ENCODE peak calls at places on chromosomes 16 and 17, in ten cellular contexts. One of them, this sample, is unnamed.

GRCh38 chr17:828761-829160 is 46.6 kb downstream of the MRM3 start:
- DNase-seq in fibroblast of lung: no peak
- DNase-seq in PC-3: no peak
- DNase-seq in BJ: no peak
- DNase-seq in GM23338: no peak
- DNase-seq in gastrocnemius medialis: no peak
- DNase-seq in cardiac muscle cell: no peak
- DNase-seq in esophagus squamous epithelium: no peak
- DNase-seq in sigmoid colon: no peak
- DNase-seq in AG10803: peak
- DNase-seq in this sample: no peak

GRCh38 chr17:44187131-44187899 is 543 bp downstream of the TMUB2 start:
- DNase-seq in AG10803: peak
- DNase-seq in GM23338: peak
- DNase-seq in BJ: no peak
- DNase-seq in fibroblast of lung: peak
- DNase-seq in PC-3: no peak
- DNase-seq in esophagus squamous epithelium: no peak
- DNase-seq in sigmoid colon: no peak
- DNase-seq in gastrocnemius medialis: no peak
- DNase-seq in cardiac muscle cell: peak
- DNase-seq in this sample: no peak

GRCh38 chr16:27698266-27698665 is 148.3 kb downstream of the KATNIP start:
- DNase-seq in PC-3: no peak
- DNase-seq in BJ: no peak
- DNase-seq in fibroblast of lung: no peak
- DNase-seq in GM23338: peak
- DNase-seq in esophagus squamous epithelium: no peak
- DNase-seq in gastrocnemius medialis: no peak
- DNase-seq in sigmoid colon: no peak
- DNase-seq in AG10803: no peak
- DNase-seq in cardiac muscle cell: no peak
- DNase-seq in this sample: no peak

GRCh38 chr17:48051278-48051677 is 3.1 kb downstream of the NFE2L1 start:
- DNase-seq in esophagus squamous epithelium: no peak
- DNase-seq in gastrocnemius medialis: peak
- DNase-seq in sigmoid colon: peak
- DNase-seq in BJ: no peak
- DNase-seq in AG10803: no peak
- DNase-seq in cardiac muscle cell: no peak
- DNase-seq in PC-3: no peak
- DNase-seq in fibroblast of lung: no peak
- DNase-seq in GM23338: no peak
- DNase-seq in this sample: no peak

GRCh38 chr16:2804728-2805127 is 6.5 kb downstream of the PRSS41 start:
- DNase-seq in cardiac muscle cell: no peak
- DNase-seq in GM23338: no peak
- DNase-seq in AG10803: no peak
- DNase-seq in PC-3: no peak
- DNase-seq in esophagus squamous epithelium: no peak
- DNase-seq in sigmoid colon: no peak
- DNase-seq in BJ: no peak
- DNase-seq in fibroblast of lung: no peak
- DNase-seq in gastrocnemius medialis: no peak
- DNase-seq in this sample: no peak

GRCh38 chr16:11045846-11046245 is 101.5 kb downstream of the CLEC16A start:
- DNase-seq in gastrocnemius medialis: peak
- DNase-seq in AG10803: no peak
- DNase-seq in GM23338: no peak
- DNase-seq in sigmoid colon: peak
- DNase-seq in esophagus squamous epithelium: no peak
- DNase-seq in fibroblast of lung: peak
- DNase-seq in PC-3: no peak
- DNase-seq in cardiac muscle cell: peak
- DNase-seq in BJ: no peak
- DNase-seq in this sample: no peak

GRCh38 chr16:19410435-19411153 is 7.1 kb upstream of the TMC5 start:
- DNase-seq in PC-3: peak
- DNase-seq in cardiac muscle cell: peak
- DNase-seq in esophagus squamous epithelium: no peak
- DNase-seq in sigmoid colon: no peak
- DNase-seq in BJ: no peak
- DNase-seq in AG10803: no peak
- DNase-seq in fibroblast of lung: no peak
- DNase-seq in GM23338: peak
- DNase-seq in gastrocnemius medialis: no peak
- DNase-seq in this sample: no peak

GRCh38 chr16:49594706-49595534 is 221.3 kb downstream of the C16orf78 start:
- DNase-seq in esophagus squamous epithelium: no peak
- DNase-seq in sigmoid colon: no peak
- DNase-seq in GM23338: no peak
- DNase-seq in fibroblast of lung: no peak
- DNase-seq in PC-3: no peak
- DNase-seq in cardiac muscle cell: no peak
- DNase-seq in gastrocnemius medialis: no peak
- DNase-seq in AG10803: no peak
- DNase-seq in BJ: no peak
- DNase-seq in this sample: no peak

GRCh38 chr17:31274252-31274651 is 22.8 kb downstream of the OMG start:
- DNase-seq in PC-3: peak
- DNase-seq in GM23338: no peak
- DNase-seq in fibroblast of lung: peak
- DNase-seq in AG10803: peak
- DNase-seq in sigmoid colon: no peak
- DNase-seq in gastrocnemius medialis: no peak
- DNase-seq in cardiac muscle cell: peak
- DNase-seq in BJ: peak
- DNase-seq in esophagus squamous epithelium: no peak
- DNase-seq in this sample: no peak

GRCh38 chr17:28727727-28728363 is 743 bp upstream of the NEK8 start:
- DNase-seq in fibroblast of lung: no peak
- DNase-seq in PC-3: peak
- DNase-seq in BJ: no peak
- DNase-seq in GM23338: peak
- DNase-seq in gastrocnemius medialis: no peak
- DNase-seq in esophagus squamous epithelium: no peak
- DNase-seq in AG10803: no peak
- DNase-seq in cardiac muscle cell: peak
- DNase-seq in sigmoid colon: peak
- DNase-seq in this sample: no peak

GRCh38 chr17:1644493-1645206 is 882 bp downstream of the SCARF1 start:
- DNase-seq in fibroblast of lung: no peak
- DNase-seq in GM23338: no peak
- DNase-seq in gastrocnemius medialis: no peak
- DNase-seq in PC-3: peak
- DNase-seq in esophagus squamous epithelium: no peak
- DNase-seq in BJ: no peak
- DNase-seq in cardiac muscle cell: peak
- DNase-seq in sigmoid colon: no peak
- DNase-seq in AG10803: peak
- DNase-seq in this sample: no peak

GRCh38 chr17:82703036-82703745 is 4.7 kb upstream of the RAB40B start:
- DNase-seq in esophagus squamous epithelium: no peak
- DNase-seq in fibroblast of lung: no peak
- DNase-seq in sigmoid colon: no peak
- DNase-seq in AG10803: no peak
- DNase-seq in cardiac muscle cell: no peak
- DNase-seq in BJ: no peak
- DNase-seq in PC-3: no peak
- DNase-seq in GM23338: no peak
- DNase-seq in gastrocnemius medialis: no peak
- DNase-seq in this sample: no peak

GRCh38 chr17:47978324-47978723 is 7.4 kb downstream of the CDK5RAP3 start:
- DNase-seq in PC-3: peak
- DNase-seq in GM23338: peak
- DNase-seq in cardiac muscle cell: peak
- DNase-seq in esophagus squamous epithelium: no peak
- DNase-seq in BJ: no peak
- DNase-seq in AG10803: peak
- DNase-seq in gastrocnemius medialis: peak
- DNase-seq in fibroblast of lung: peak
- DNase-seq in sigmoid colon: peak
- DNase-seq in this sample: no peak

GRCh38 chr16:69069504-69069903 is 35.9 kb upstream of the HAS3 start:
- DNase-seq in sigmoid colon: no peak
- DNase-seq in esophagus squamous epithelium: no peak
- DNase-seq in GM23338: no peak
- DNase-seq in AG10803: no peak
- DNase-seq in cardiac muscle cell: no peak
- DNase-seq in BJ: no peak
- DNase-seq in PC-3: no peak
- DNase-seq in fibroblast of lung: no peak
- DNase-seq in gastrocnemius medialis: no peak
- DNase-seq in this sample: no peak

GRCh38 chr16:67415872-67416793 is at the start of gene ZDHHC1:
- DNase-seq in sigmoid colon: peak
- DNase-seq in esophagus squamous epithelium: no peak
- DNase-seq in cardiac muscle cell: peak
- DNase-seq in GM23338: peak
- DNase-seq in fibroblast of lung: peak
- DNase-seq in AG10803: peak
- DNase-seq in PC-3: peak
- DNase-seq in gastrocnemius medialis: peak
- DNase-seq in BJ: no peak
- DNase-seq in this sample: no peak

GRCh38 chr17:34562387-34562786 is 17.0 kb upstream of the TMEM132E start:
- DNase-seq in sigmoid colon: no peak
- DNase-seq in PC-3: no peak
- DNase-seq in esophagus squamous epithelium: no peak
- DNase-seq in AG10803: no peak
- DNase-seq in gastrocnemius medialis: no peak
- DNase-seq in GM23338: peak
- DNase-seq in BJ: no peak
- DNase-seq in cardiac muscle cell: no peak
- DNase-seq in fibroblast of lung: no peak
- DNase-seq in this sample: no peak
- TF ChIP-seq CTCF in sigmoid colon: no peak
- TF ChIP-seq CTCF in PC-3: peak
- TF ChIP-seq CTCF in esophagus squamous epithelium: no peak
- TF ChIP-seq CTCF in AG10803: peak
- TF ChIP-seq CTCF in gastrocnemius medialis: no peak
- TF ChIP-seq CTCF in GM23338: peak
- TF ChIP-seq CTCF in BJ: peak
- TF ChIP-seq CTCF in cardiac muscle cell: peak
- TF ChIP-seq CTCF in fibroblast of lung: peak
- TF ChIP-seq CTCF in this sample: peak

DNA sequence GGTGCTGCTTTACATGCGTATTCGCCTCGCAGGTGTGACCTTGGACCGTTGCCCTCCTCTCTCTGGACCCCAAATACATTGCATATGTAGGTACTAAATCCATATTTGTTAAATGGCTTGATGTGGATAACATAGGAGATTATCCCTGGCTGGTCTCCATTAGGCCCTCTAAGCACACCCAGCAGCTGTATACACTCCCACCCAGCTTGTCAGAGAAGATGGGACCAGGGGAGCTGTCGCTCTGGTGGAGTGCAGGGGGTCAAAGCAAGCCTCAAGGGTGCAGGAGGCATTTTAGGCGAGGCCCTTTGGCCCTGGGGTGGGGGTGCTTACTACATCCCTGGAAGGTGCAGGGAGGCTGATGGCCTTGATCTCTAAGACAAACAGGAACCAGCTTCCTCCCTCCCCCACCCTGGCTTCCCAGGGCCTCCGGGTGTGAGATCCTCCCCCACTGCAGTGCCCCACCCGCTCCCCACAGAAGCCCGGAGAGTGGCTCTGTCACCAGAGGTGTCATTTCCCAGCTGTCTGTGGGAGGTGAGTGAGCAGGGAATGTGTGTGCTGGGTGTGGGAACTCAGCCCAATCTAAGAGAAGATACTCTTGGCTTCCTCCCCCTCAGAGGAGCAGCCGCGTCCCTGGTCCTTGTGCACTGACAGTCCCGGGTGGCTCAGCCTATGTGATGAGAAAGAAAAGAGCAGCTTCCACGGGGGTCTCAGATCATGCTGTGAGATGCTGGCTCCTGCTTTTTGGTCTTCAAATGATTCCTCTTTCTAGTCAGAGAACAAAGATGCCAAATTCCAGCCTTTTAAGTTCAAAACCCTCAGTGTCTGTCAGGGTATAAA is 1.4 kb upstream of the VAMP2 start:
- DNase-seq in esophagus squamous epithelium: no peak
- DNase-seq in BJ: no peak
- DNase-seq in AG10803: peak
- DNase-seq in cardiac muscle cell: peak
- DNase-seq in gastrocnemius medialis: peak
- DNase-seq in GM23338: peak
- DNase-seq in PC-3: no peak
- DNase-seq in sigmoid colon: peak
- DNase-seq in fibroblast of lung: peak
- DNase-seq in this sample: no peak
- H3K4me3 ChIP-seq in esophagus squamous epithelium: peak
- H3K4me3 ChIP-seq in BJ: no peak
- H3K4me3 ChIP-seq in AG10803: peak
- H3K4me3 ChIP-seq in cardiac muscle cell: no peak
- H3K4me3 ChIP-seq in gastrocnemius medialis: no peak
- H3K4me3 ChIP-seq in GM23338: peak
- H3K4me3 ChIP-seq in PC-3: no peak
- H3K4me3 ChIP-seq in sigmoid colon: no peak
- H3K4me3 ChIP-seq in fibroblast of lung: no peak
- H3K4me3 ChIP-seq in this sample: no peak

GRCh38 chr16:56370836-56371235 is 54.5 kb downstream of the AMFR start:
- DNase-seq in AG10803: peak
- DNase-seq in cardiac muscle cell: peak
- DNase-seq in fibroblast of lung: peak
- DNase-seq in GM23338: no peak
- DNase-seq in gastrocnemius medialis: no peak
- DNase-seq in sigmoid colon: no peak
- DNase-seq in esophagus squamous epithelium: no peak
- DNase-seq in PC-3: peak
- DNase-seq in BJ: peak
- DNase-seq in this sample: no peak
- TF ChIP-seq CTCF in AG10803: no peak
- TF ChIP-seq CTCF in cardiac muscle cell: no peak
- TF ChIP-seq CTCF in fibroblast of lung: no peak
- TF ChIP-seq CTCF in GM23338: no peak
- TF ChIP-seq CTCF in gastrocnemius medialis: no peak
- TF ChIP-seq CTCF in sigmoid colon: no peak
- TF ChIP-seq CTCF in esophagus squamous epithelium: no peak
- TF ChIP-seq CTCF in PC-3: no peak
- TF ChIP-seq CTCF in BJ: no peak
- TF ChIP-seq CTCF in this sample: no peak

DNA sequence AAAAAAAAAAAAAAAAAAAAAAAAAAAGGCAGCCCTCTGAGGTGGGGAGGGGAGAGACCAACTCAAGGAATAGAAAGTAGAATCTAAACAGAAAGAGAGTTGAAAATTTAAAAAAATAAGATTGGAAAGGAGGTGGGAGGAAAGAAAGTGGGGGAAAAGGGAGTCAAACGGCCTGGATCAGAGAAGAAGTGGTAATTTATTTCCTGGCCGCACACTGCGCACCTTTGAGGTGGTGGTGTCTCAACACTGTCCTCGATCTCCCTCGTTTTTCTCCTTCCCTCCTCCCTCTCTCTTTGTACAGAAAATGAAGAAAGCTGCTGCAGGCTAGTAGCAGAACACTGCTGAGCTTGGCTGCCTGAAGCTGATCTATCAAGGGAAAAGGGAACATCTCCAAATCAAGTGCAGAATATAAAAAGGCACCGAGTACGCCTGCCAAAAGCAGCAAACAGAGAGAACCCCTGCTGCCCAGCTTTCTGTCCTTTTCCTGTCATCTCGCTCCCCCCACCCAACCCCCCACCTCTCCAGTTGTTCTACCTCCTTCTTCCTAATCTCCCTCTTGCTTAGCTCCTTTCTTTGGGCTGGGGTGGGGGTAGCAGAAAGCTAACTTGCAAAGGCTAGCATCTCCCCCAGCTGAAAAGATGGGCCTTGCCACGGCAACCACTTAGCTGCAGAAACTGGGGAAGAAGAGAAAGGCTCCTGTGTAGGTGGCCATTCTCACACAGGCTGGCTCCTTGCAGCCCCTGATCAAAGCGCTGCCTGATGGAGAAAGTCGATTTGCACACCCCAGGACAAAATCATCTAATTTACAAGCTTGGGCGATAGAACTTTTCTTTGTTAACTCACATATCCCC is 22.5 kb downstream of the AXIN2 start:
- DNase-seq in gastrocnemius medialis: no peak
- DNase-seq in BJ: no peak
- DNase-seq in AG10803: no peak
- DNase-seq in fibroblast of lung: no peak
- DNase-seq in GM23338: no peak
- DNase-seq in esophagus squamous epithelium: no peak
- DNase-seq in PC-3: no peak
- DNase-seq in cardiac muscle cell: no peak
- DNase-seq in sigmoid colon: no peak
- DNase-seq in this sample: no peak
- H3K4me3 ChIP-seq in gastrocnemius medialis: no peak
- H3K4me3 ChIP-seq in BJ: no peak
- H3K4me3 ChIP-seq in AG10803: peak
- H3K4me3 ChIP-seq in fibroblast of lung: no peak
- H3K4me3 ChIP-seq in GM23338: no peak
- H3K4me3 ChIP-seq in esophagus squamous epithelium: no peak
- H3K4me3 ChIP-seq in PC-3: no peak
- H3K4me3 ChIP-seq in cardiac muscle cell: no peak
- H3K4me3 ChIP-seq in sigmoid colon: no peak
- H3K4me3 ChIP-seq in this sample: no peak